ENCODE peak calls at places on chromosomes 2 and 18, in eight cellular contexts. One of them, this sample, is unnamed.

GRCh38 chr18:77022556-77022955 is 110.0 kb downstream of the MBP start:
- DNase-seq in naive thymus-derived CD8-positive, alpha-beta T cell: no peak
- DNase-seq in lung microvascular endothelial cell: no peak
- DNase-seq in psoas muscle: no peak
- DNase-seq in NCI-H1417 treated with DMSO at 0.1 percent for 48 hours: no peak
- DNase-seq in NCI-H345: no peak
- DNase-seq in T47D: no peak
- DNase-seq in HT-29: no peak
- DNase-seq in this sample: no peak

GRCh38 chr2:36769106-36769505 is 72.6 kb downstream of the VIT start:
- DNase-seq in naive thymus-derived CD8-positive, alpha-beta T cell: no peak
- DNase-seq in lung microvascular endothelial cell: no peak
- DNase-seq in psoas muscle: no peak
- DNase-seq in NCI-H1417 treated with DMSO at 0.1 percent for 48 hours: no peak
- DNase-seq in NCI-H345: no peak
- DNase-seq in T47D: no peak
- DNase-seq in HT-29: no peak
- DNase-seq in this sample: no peak

GRCh38 chr2:98601532-98602132 is 6.7 kb downstream of the COA5 start:
- DNase-seq in naive thymus-derived CD8-positive, alpha-beta T cell: no peak
- DNase-seq in lung microvascular endothelial cell: peak; percentile 62
- DNase-seq in psoas muscle: no peak
- DNase-seq in NCI-H1417 treated with DMSO at 0.1 percent for 48 hours: no peak
- DNase-seq in NCI-H345: no peak
- DNase-seq in T47D: peak; percentile 54
- DNase-seq in HT-29: peak; percentile 56
- DNase-seq in this sample: peak; percentile 59

GRCh38 chr18:22639026-22639463 is 221.3 kb upstream of the CTAGE1 start:
- DNase-seq in naive thymus-derived CD8-positive, alpha-beta T cell: no peak
- DNase-seq in lung microvascular endothelial cell: peak; percentile 7
- DNase-seq in psoas muscle: no peak
- DNase-seq in NCI-H1417 treated with DMSO at 0.1 percent for 48 hours: no peak
- DNase-seq in NCI-H345: no peak
- DNase-seq in T47D: no peak
- DNase-seq in HT-29: no peak
- DNase-seq in this sample: no peak

GRCh38 chr18:32418148-32418547 is 52.5 kb downstream of the GAREM1 start:
- DNase-seq in naive thymus-derived CD8-positive, alpha-beta T cell: no peak
- DNase-seq in lung microvascular endothelial cell: no peak
- DNase-seq in psoas muscle: no peak
- DNase-seq in NCI-H1417 treated with DMSO at 0.1 percent for 48 hours: no peak
- DNase-seq in NCI-H345: no peak
- DNase-seq in T47D: no peak
- DNase-seq in HT-29: no peak
- DNase-seq in this sample: no peak

GRCh38 chr2:48445091-48445725 is 84.7 kb upstream of the STON1 start:
- DNase-seq in naive thymus-derived CD8-positive, alpha-beta T cell: no peak
- DNase-seq in lung microvascular endothelial cell: no peak
- DNase-seq in psoas muscle: no peak
- DNase-seq in NCI-H1417 treated with DMSO at 0.1 percent for 48 hours: no peak
- DNase-seq in NCI-H345: no peak
- DNase-seq in T47D: peak; percentile 3
- DNase-seq in HT-29: no peak
- DNase-seq in this sample: no peak

GRCh38 chr2:28639836-28640235 is 111.8 kb upstream of the PPP1CB start:
- DNase-seq in naive thymus-derived CD8-positive, alpha-beta T cell: no peak
- DNase-seq in lung microvascular endothelial cell: no peak
- DNase-seq in psoas muscle: no peak
- DNase-seq in NCI-H1417 treated with DMSO at 0.1 percent for 48 hours: no peak
- DNase-seq in NCI-H345: peak; percentile 11
- DNase-seq in T47D: no peak
- DNase-seq in HT-29: peak; percentile 86
- DNase-seq in this sample: no peak

GRCh38 chr2:39304200-39304599 is 60.4 kb upstream of the CDKL4 start:
- DNase-seq in naive thymus-derived CD8-positive, alpha-beta T cell: no peak
- DNase-seq in lung microvascular endothelial cell: no peak
- DNase-seq in psoas muscle: no peak
- DNase-seq in NCI-H1417 treated with DMSO at 0.1 percent for 48 hours: no peak
- DNase-seq in NCI-H345: no peak
- DNase-seq in T47D: peak; percentile 49
- DNase-seq in HT-29: no peak
- DNase-seq in this sample: no peak

GRCh38 chr2:12318427-12319057 is 398.2 kb upstream of the TRIB2 start:
- DNase-seq in naive thymus-derived CD8-positive, alpha-beta T cell: no peak
- DNase-seq in lung microvascular endothelial cell: no peak
- DNase-seq in psoas muscle: no peak
- DNase-seq in NCI-H1417 treated with DMSO at 0.1 percent for 48 hours: no peak
- DNase-seq in NCI-H345: no peak
- DNase-seq in T47D: no peak
- DNase-seq in HT-29: no peak
- DNase-seq in this sample: no peak

GRCh38 chr2:19955544-19956422 is 34.1 kb downstream of the WDR35 start:
- DNase-seq in naive thymus-derived CD8-positive, alpha-beta T cell: peak; percentile 15
- DNase-seq in lung microvascular endothelial cell: peak; percentile 89
- DNase-seq in psoas muscle: peak; percentile 27
- DNase-seq in NCI-H1417 treated with DMSO at 0.1 percent for 48 hours: peak; percentile 24
- DNase-seq in NCI-H345: peak; percentile 66
- DNase-seq in T47D: peak; percentile 81
- DNase-seq in HT-29: peak; percentile 81
- DNase-seq in this sample: peak; percentile 81

GRCh38 chr2:64792995-64793639 is 139.4 kb upstream of the SERTAD2 start:
- DNase-seq in naive thymus-derived CD8-positive, alpha-beta T cell: no peak
- DNase-seq in lung microvascular endothelial cell: peak; percentile 78
- DNase-seq in psoas muscle: no peak
- DNase-seq in NCI-H1417 treated with DMSO at 0.1 percent for 48 hours: no peak
- DNase-seq in NCI-H345: no peak
- DNase-seq in T47D: no peak
- DNase-seq in HT-29: no peak
- DNase-seq in this sample: no peak

GRCh38 chr18:74275736-74276135 is 16.0 kb downstream of the CYB5A start:
- DNase-seq in naive thymus-derived CD8-positive, alpha-beta T cell: no peak
- DNase-seq in lung microvascular endothelial cell: no peak
- DNase-seq in psoas muscle: no peak
- DNase-seq in NCI-H1417 treated with DMSO at 0.1 percent for 48 hours: no peak
- DNase-seq in NCI-H345: no peak
- DNase-seq in T47D: no peak
- DNase-seq in HT-29: no peak
- DNase-seq in this sample: no peak

GRCh38 chr18:41096504-41096903 is 858.5 kb upstream of the PIK3C3 start:
- DNase-seq in naive thymus-derived CD8-positive, alpha-beta T cell: no peak
- DNase-seq in lung microvascular endothelial cell: peak; percentile 13
- DNase-seq in psoas muscle: no peak
- DNase-seq in NCI-H1417 treated with DMSO at 0.1 percent for 48 hours: peak; percentile 77
- DNase-seq in NCI-H345: peak; percentile 55
- DNase-seq in T47D: no peak
- DNase-seq in HT-29: no peak
- DNase-seq in this sample: peak; percentile 67

GRCh38 chr2:175687465-175687864 is 314.6 kb downstream of the LNPK start:
- DNase-seq in naive thymus-derived CD8-positive, alpha-beta T cell: no peak
- DNase-seq in lung microvascular endothelial cell: no peak
- DNase-seq in psoas muscle: no peak
- DNase-seq in NCI-H1417 treated with DMSO at 0.1 percent for 48 hours: no peak
- DNase-seq in NCI-H345: peak; percentile 50
- DNase-seq in T47D: no peak
- DNase-seq in HT-29: no peak
- DNase-seq in this sample: no peak

GRCh38 chr2:192007819-192008218 is 160.9 kb upstream of the CAVIN2 start:
- DNase-seq in naive thymus-derived CD8-positive, alpha-beta T cell: no peak
- DNase-seq in lung microvascular endothelial cell: peak; percentile 51
- DNase-seq in psoas muscle: no peak
- DNase-seq in NCI-H1417 treated with DMSO at 0.1 percent for 48 hours: no peak
- DNase-seq in NCI-H345: no peak
- DNase-seq in T47D: no peak
- DNase-seq in HT-29: no peak
- DNase-seq in this sample: peak; percentile 5

GRCh38 chr2:217445726-217446125 is 557.1 kb downstream of the TNS1 start:
- DNase-seq in naive thymus-derived CD8-positive, alpha-beta T cell: no peak
- DNase-seq in lung microvascular endothelial cell: no peak
- DNase-seq in psoas muscle: no peak
- DNase-seq in NCI-H1417 treated with DMSO at 0.1 percent for 48 hours: no peak
- DNase-seq in NCI-H345: no peak
- DNase-seq in T47D: no peak
- DNase-seq in HT-29: no peak
- DNase-seq in this sample: no peak

GRCh38 chr18:13412017-13412416 is 193.5 kb downstream of the LDLRAD4 start:
- DNase-seq in naive thymus-derived CD8-positive, alpha-beta T cell: no peak
- DNase-seq in lung microvascular endothelial cell: no peak
- DNase-seq in psoas muscle: no peak
- DNase-seq in NCI-H1417 treated with DMSO at 0.1 percent for 48 hours: no peak
- DNase-seq in NCI-H345: no peak
- DNase-seq in T47D: no peak
- DNase-seq in HT-29: no peak
- DNase-seq in this sample: no peak

GRCh38 chr2:54228945-54229344 is 27.1 kb downstream of the TSPYL6 start:
- DNase-seq in naive thymus-derived CD8-positive, alpha-beta T cell: no peak
- DNase-seq in lung microvascular endothelial cell: no peak
- DNase-seq in psoas muscle: peak; percentile 51
- DNase-seq in NCI-H1417 treated with DMSO at 0.1 percent for 48 hours: no peak
- DNase-seq in NCI-H345: no peak
- DNase-seq in T47D: no peak
- DNase-seq in HT-29: no peak
- DNase-seq in this sample: no peak

GRCh38 chr2:20212459-20212870 is 12.5 kb downstream of the SDC1 start:
- DNase-seq in naive thymus-derived CD8-positive, alpha-beta T cell: no peak
- DNase-seq in lung microvascular endothelial cell: peak; percentile 76
- DNase-seq in psoas muscle: no peak
- DNase-seq in NCI-H1417 treated with DMSO at 0.1 percent for 48 hours: no peak
- DNase-seq in NCI-H345: no peak
- DNase-seq in T47D: no peak
- DNase-seq in HT-29: no peak
- DNase-seq in this sample: peak; percentile 59

GRCh38 chr2:71468279-71469015 is 15.1 kb downstream of the DYSF start:
- DNase-seq in naive thymus-derived CD8-positive, alpha-beta T cell: no peak
- DNase-seq in lung microvascular endothelial cell: no peak
- DNase-seq in psoas muscle: no peak
- DNase-seq in NCI-H1417 treated with DMSO at 0.1 percent for 48 hours: no peak
- DNase-seq in NCI-H345: no peak
- DNase-seq in T47D: no peak
- DNase-seq in HT-29: no peak
- DNase-seq in this sample: no peak

GRCh38 chr2:2846379-2847130 is 515.5 kb upstream of the MYT1L start:
- DNase-seq in naive thymus-derived CD8-positive, alpha-beta T cell: no peak
- DNase-seq in lung microvascular endothelial cell: no peak
- DNase-seq in psoas muscle: peak; percentile 72
- DNase-seq in NCI-H1417 treated with DMSO at 0.1 percent for 48 hours: peak; percentile 54
- DNase-seq in NCI-H345: peak; percentile 99
- DNase-seq in T47D: no peak
- DNase-seq in HT-29: peak; percentile 78
- DNase-seq in this sample: peak; percentile 39

This sample was measured in cardiac muscle cell.